ENCODE peak calls at places on chromosomes 4 and X, in five cellular contexts. One of them, this sample, is unnamed.

GRCh38 chr4:102761478-102761790 is 666 bp upstream of the MANBA start:
- DNase-seq in transverse colon: peak; percentile 19
- DNase-seq in tibial nerve: no peak
- DNase-seq in Peyer's patch: no peak
- DNase-seq in body of pancreas: no peak
- DNase-seq in this sample: no peak

GRCh38 chr4:7755529-7755928 is 184.1 kb downstream of the AFAP1 start:
- DNase-seq in transverse colon: no peak
- DNase-seq in tibial nerve: no peak
- DNase-seq in Peyer's patch: no peak
- DNase-seq in body of pancreas: no peak
- DNase-seq in this sample: no peak

GRCh38 chrX:4909245-4909830 is 1195.9 kb upstream of the PRKX start:
- DNase-seq in transverse colon: no peak
- DNase-seq in tibial nerve: no peak
- DNase-seq in Peyer's patch: no peak
- DNase-seq in body of pancreas: no peak
- DNase-seq in this sample: no peak

GRCh38 chr4:15149842-15150592 is 147.7 kb downstream of the CPEB2 start:
- DNase-seq in transverse colon: peak; percentile 46
- DNase-seq in tibial nerve: peak; percentile 66
- DNase-seq in Peyer's patch: no peak
- DNase-seq in body of pancreas: peak; percentile 52
- DNase-seq in this sample: peak; percentile 37

GRCh38 chr4:38935391-38936073 is 67.9 kb downstream of the FAM114A1 start:
- DNase-seq in transverse colon: no peak
- DNase-seq in tibial nerve: no peak
- DNase-seq in Peyer's patch: no peak
- DNase-seq in body of pancreas: no peak
- DNase-seq in this sample: no peak

GRCh38 chrX:13190051-13190450 is 129.8 kb downstream of the ATXN3L start:
- DNase-seq in transverse colon: no peak
- DNase-seq in tibial nerve: no peak
- DNase-seq in Peyer's patch: no peak
- DNase-seq in body of pancreas: no peak
- DNase-seq in this sample: no peak

GRCh38 chr4:138706206-138706605 is 309.4 kb upstream of the NOCT start:
- DNase-seq in transverse colon: no peak
- DNase-seq in tibial nerve: no peak
- DNase-seq in Peyer's patch: no peak
- DNase-seq in body of pancreas: no peak
- DNase-seq in this sample: no peak

GRCh38 chr4:42452823-42453222 is 55.5 kb downstream of the SHISA3 start:
- DNase-seq in transverse colon: no peak
- DNase-seq in tibial nerve: no peak
- DNase-seq in Peyer's patch: no peak
- DNase-seq in body of pancreas: no peak
- DNase-seq in this sample: no peak

GRCh38 chr4:158008551-158009218 is 164.1 kb downstream of the GASK1B start:
- DNase-seq in transverse colon: no peak
- DNase-seq in tibial nerve: no peak
- DNase-seq in Peyer's patch: no peak
- DNase-seq in body of pancreas: no peak
- DNase-seq in this sample: no peak

GRCh38 chr4:1711055-1711905 is 839 bp downstream of the SLBP start:
- DNase-seq in transverse colon: peak; percentile 63
- DNase-seq in tibial nerve: no peak
- DNase-seq in Peyer's patch: peak; percentile 59
- DNase-seq in body of pancreas: peak; percentile 53
- DNase-seq in this sample: peak; percentile 55

GRCh38 chr4:168920438-168921081 is 89.5 kb downstream of the CBR4 start:
- DNase-seq in transverse colon: no peak
- DNase-seq in tibial nerve: no peak
- DNase-seq in Peyer's patch: no peak
- DNase-seq in body of pancreas: no peak
- DNase-seq in this sample: no peak

GRCh38 chr4:168914095-168914494 is 96.0 kb downstream of the CBR4 start:
- DNase-seq in transverse colon: no peak
- DNase-seq in tibial nerve: no peak
- DNase-seq in Peyer's patch: no peak
- DNase-seq in body of pancreas: no peak
- DNase-seq in this sample: no peak

GRCh38 chr4:168919706-168920324 is 90.2 kb downstream of the CBR4 start:
- DNase-seq in transverse colon: no peak
- DNase-seq in tibial nerve: no peak
- DNase-seq in Peyer's patch: no peak
- DNase-seq in body of pancreas: no peak
- DNase-seq in this sample: no peak

DNA sequence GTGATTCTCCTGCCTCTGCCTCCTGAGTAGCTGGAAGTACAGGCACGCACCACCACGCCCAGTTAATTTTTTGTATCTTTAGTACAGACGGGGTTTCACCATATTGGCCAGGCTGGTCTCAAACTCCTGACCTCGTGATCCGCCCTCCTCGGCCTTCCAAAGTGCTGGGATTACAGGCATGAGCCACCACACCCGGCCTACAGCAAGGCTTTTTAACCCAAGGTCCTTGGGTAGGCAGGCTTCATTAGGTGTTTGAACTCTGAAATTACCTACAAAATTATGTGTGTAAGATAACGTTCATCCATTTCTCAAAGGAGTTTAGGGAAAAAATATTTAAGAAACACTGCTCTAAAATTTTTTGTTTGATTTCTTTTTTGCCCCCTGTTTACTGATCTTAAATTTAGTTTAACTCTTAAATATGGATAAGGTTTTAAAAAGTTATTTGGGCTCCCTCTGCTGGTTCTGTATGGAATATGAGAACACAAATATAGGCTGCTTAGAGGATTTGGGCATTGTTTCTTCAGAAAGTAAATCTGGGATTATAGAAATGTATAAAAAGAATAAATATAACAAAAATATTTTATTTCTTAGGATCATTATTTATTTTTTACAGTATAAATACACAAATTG is 92.8 kb downstream of the CBR4 start:
- DNase-seq in transverse colon: no peak
- DNase-seq in tibial nerve: no peak
- DNase-seq in Peyer's patch: no peak
- DNase-seq in body of pancreas: no peak
- DNase-seq in this sample: no peak
- H3K27ac ChIP-seq in transverse colon: no peak overlapping the region
- H3K27ac ChIP-seq in tibial nerve: peak overlapping the region; percentile 57
- H3K27ac ChIP-seq in Peyer's patch: no peak overlapping the region
- H3K27ac ChIP-seq in body of pancreas: no peak overlapping the region
- H3K27ac ChIP-seq in this sample: no peak overlapping the region

GRCh38 chr4:25159837-25160713 is at the start of gene SEPSECS:
- DNase-seq in transverse colon: peak; percentile 99
- DNase-seq in tibial nerve: peak; percentile 93
- DNase-seq in Peyer's patch: peak; percentile 98
- DNase-seq in body of pancreas: peak; percentile 99
- DNase-seq in this sample: peak; percentile 96
- TF ChIP-seq POLR2A in transverse colon: peak; percentile 94
- TF ChIP-seq POLR2A in tibial nerve: no peak
- TF ChIP-seq POLR2A in Peyer's patch: peak; percentile 70
- TF ChIP-seq POLR2A in body of pancreas: peak; percentile 96
- TF ChIP-seq POLR2A in this sample: no peak

GRCh38 chr4:98796986-98797385 is 131.9 kb downstream of the EIF4E start:
- DNase-seq in transverse colon: no peak
- DNase-seq in tibial nerve: no peak
- DNase-seq in Peyer's patch: no peak
- DNase-seq in body of pancreas: no peak
- DNase-seq in this sample: no peak

GRCh38 chr4:98794565-98795205 is 134.2 kb downstream of the EIF4E start:
- DNase-seq in transverse colon: no peak
- DNase-seq in tibial nerve: no peak
- DNase-seq in Peyer's patch: no peak
- DNase-seq in body of pancreas: no peak
- DNase-seq in this sample: no peak

DNA sequence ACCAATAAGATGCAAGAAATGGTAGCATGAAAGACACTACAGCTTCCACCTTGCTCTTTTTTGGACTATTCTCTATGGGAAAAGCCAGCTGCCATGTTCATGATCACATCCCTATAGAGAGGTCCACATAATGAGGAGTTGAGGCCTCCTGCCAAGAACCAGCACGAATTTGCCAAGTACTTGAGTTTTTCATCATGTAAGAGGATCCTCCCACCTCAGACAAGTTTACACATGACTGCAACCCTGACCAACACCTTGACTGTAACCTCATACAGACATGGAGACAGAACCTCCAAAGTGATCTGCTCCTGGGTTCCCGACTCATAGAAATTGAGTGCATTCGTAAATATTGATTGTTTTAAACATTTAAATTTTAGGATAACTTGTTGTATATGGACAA is 135.2 kb upstream of the TSPAN5 start:
- DNase-seq in transverse colon: no peak
- DNase-seq in tibial nerve: no peak
- DNase-seq in Peyer's patch: no peak
- DNase-seq in body of pancreas: no peak
- DNase-seq in this sample: no peak
- H3K27ac ChIP-seq in transverse colon: no peak overlapping the region
- H3K27ac ChIP-seq in tibial nerve: no peak overlapping the region
- H3K27ac ChIP-seq in Peyer's patch: no peak overlapping the region
- H3K27ac ChIP-seq in body of pancreas: no peak overlapping the region
- H3K27ac ChIP-seq in this sample: no peak overlapping the region

GRCh38 chr4:17336524-17336941 is 175.4 kb downstream of the QDPR start:
- DNase-seq in transverse colon: peak; percentile 9
- DNase-seq in tibial nerve: no peak
- DNase-seq in Peyer's patch: peak; percentile 49
- DNase-seq in body of pancreas: no peak
- DNase-seq in this sample: no peak
- TF ChIP-seq POLR2A in transverse colon: no peak
- TF ChIP-seq POLR2A in tibial nerve: no peak
- TF ChIP-seq POLR2A in Peyer's patch: no peak
- TF ChIP-seq POLR2A in body of pancreas: no peak
- TF ChIP-seq POLR2A in this sample: no peak

GRCh38 chr4:185473247-185473646 is 1.7 kb upstream of the CCDC110 start:
- DNase-seq in transverse colon: no peak
- DNase-seq in tibial nerve: no peak
- DNase-seq in Peyer's patch: no peak
- DNase-seq in body of pancreas: no peak
- DNase-seq in this sample: no peak

GRCh38 chr4:185469539-185470154 is 1.9 kb downstream of the CCDC110 start:
- DNase-seq in transverse colon: peak; percentile 20
- DNase-seq in tibial nerve: no peak
- DNase-seq in Peyer's patch: no peak
- DNase-seq in body of pancreas: no peak
- DNase-seq in this sample: no peak

GRCh38 chr4:185471235-185472062 is at the start of gene CCDC110:
- DNase-seq in transverse colon: peak; percentile 98
- DNase-seq in tibial nerve: peak; percentile 93
- DNase-seq in Peyer's patch: peak; percentile 94
- DNase-seq in body of pancreas: peak; percentile 97
- DNase-seq in this sample: peak; percentile 94

GRCh38 chr4:185470503-185471195 is 884 bp downstream of the CCDC110 start:
- DNase-seq in transverse colon: peak; percentile 73
- DNase-seq in tibial nerve: peak; percentile 43
- DNase-seq in Peyer's patch: peak; percentile 54
- DNase-seq in body of pancreas: peak; percentile 91
- DNase-seq in this sample: peak; percentile 84

GRCh38 chr4:185472063-185472542 is 570 bp upstream of the CCDC110 start:
- DNase-seq in transverse colon: no peak
- DNase-seq in tibial nerve: no peak
- DNase-seq in Peyer's patch: no peak
- DNase-seq in body of pancreas: no peak
- DNase-seq in this sample: no peak
- H3K27ac ChIP-seq in transverse colon: peak overlapping the region; percentile 69
- H3K27ac ChIP-seq in tibial nerve: no peak overlapping the region
- H3K27ac ChIP-seq in Peyer's patch: no peak overlapping the region
- H3K27ac ChIP-seq in body of pancreas: no peak overlapping the region
- H3K27ac ChIP-seq in this sample: peak overlapping the region; percentile 79

GRCh38 chr4:73069338-73070071 is at the start of gene COX18:
- DNase-seq in transverse colon: peak; percentile 98
- DNase-seq in tibial nerve: peak; percentile 94
- DNase-seq in Peyer's patch: peak; percentile 96
- DNase-seq in body of pancreas: peak; percentile 98
- DNase-seq in this sample: peak; percentile 98

GRCh38 chr4:73066928-73067327 is 2.6 kb downstream of the COX18 start:
- DNase-seq in transverse colon: no peak
- DNase-seq in tibial nerve: no peak
- DNase-seq in Peyer's patch: no peak
- DNase-seq in body of pancreas: no peak
- DNase-seq in this sample: no peak

GRCh38 chr4:73067971-73068394 is 1.5 kb downstream of the COX18 start:
- DNase-seq in transverse colon: no peak
- DNase-seq in tibial nerve: no peak
- DNase-seq in Peyer's patch: no peak
- DNase-seq in body of pancreas: no peak
- DNase-seq in this sample: no peak

GRCh38 chr4:73070072-73070385 is 513 bp upstream of the COX18 start:
- DNase-seq in transverse colon: no peak
- DNase-seq in tibial nerve: no peak
- DNase-seq in Peyer's patch: no peak
- DNase-seq in body of pancreas: no peak
- DNase-seq in this sample: no peak

GRCh38 chr4:73068496-73069337 is 799 bp downstream of the COX18 start:
- DNase-seq in transverse colon: peak; percentile 12
- DNase-seq in tibial nerve: no peak
- DNase-seq in Peyer's patch: no peak
- DNase-seq in body of pancreas: no peak
- DNase-seq in this sample: no peak
- TF ChIP-seq POLR2A in transverse colon: no peak
- TF ChIP-seq POLR2A in tibial nerve: no peak
- TF ChIP-seq POLR2A in Peyer's patch: no peak
- TF ChIP-seq POLR2A in body of pancreas: no peak
- TF ChIP-seq POLR2A in this sample: no peak

GRCh38 chr4:159383569-159383934 is 280.7 kb downstream of the RAPGEF2 start:
- DNase-seq in transverse colon: no peak
- DNase-seq in tibial nerve: no peak
- DNase-seq in Peyer's patch: no peak
- DNase-seq in body of pancreas: no peak
- DNase-seq in this sample: no peak
- H3K27ac ChIP-seq in transverse colon: no peak overlapping the region
- H3K27ac ChIP-seq in tibial nerve: no peak overlapping the region
- H3K27ac ChIP-seq in Peyer's patch: no peak overlapping the region
- H3K27ac ChIP-seq in body of pancreas: no peak overlapping the region
- H3K27ac ChIP-seq in this sample: no peak overlapping the region